ENCODE peak calls at places on chromosome 13, in six cellular contexts. R is H1, D is H9, H is neuronal stem cell, O is IMR-90, F is mesenchymal stem cell. T is an unnamed sample.

GRCh38 chr13:40639226-40639681 is 27.2 kb downstream of the FOXO1 start:
- DNase-seq in R (no peak), D (no peak), H (no peak), O (no peak), F (peak; percentile 44), T (peak; percentile 76)

GRCh38 chr13:20064128-20064527 is 96.7 kb downstream of the GJA3 start:
- DNase-seq in R (no peak), D (no peak), H (no peak), O (peak; percentile 77), F (peak; percentile 53), T (no peak)

GRCh38 chr13:37682496-37682895 is 83.9 kb upstream of the POSTN start:
- DNase-seq in R (no peak), D (no peak), H (no peak), O (no peak), F (no peak), T (no peak)

GRCh38 chr13:49093376-49093775 is 117.7 kb downstream of the FNDC3A start:
- DNase-seq in R (no peak), D (no peak), H (no peak), O (no peak), F (no peak), T (no peak)

GRCh38 chr13:33057019-33057785 is 41.0 kb downstream of the KL start:
- DNase-seq in R (no peak), D (no peak), H (peak; percentile 54), O (peak; percentile 6), F (peak; percentile 34), T (peak; percentile 88)

GRCh38 chr13:27022571-27023311 is 148.9 kb downstream of the USP12 start:
- DNase-seq in R (no peak), D (peak; percentile 10), H (no peak), O (peak; percentile 89), F (peak; percentile 91), T (peak; percentile 46)

GRCh38 chr13:52034616-52035226 is 10.2 kb downstream of the UTP14C start:
- DNase-seq in R (no peak), D (no peak), H (no peak), O (peak; percentile 20), F (peak; percentile 3), T (no peak)

GRCh38 chr13:51844862-51845573 is at the start of gene TMEM272:
- DNase-seq in R (no peak), D (peak; percentile 72), H (peak; percentile 37), O (peak; percentile 11), F (peak; percentile 57), T (peak; percentile 67)

GRCh38 chr13:87172166-87172825 is 498.9 kb upstream of the SLITRK5 start:
- DNase-seq in R (no peak), D (no peak), H (no peak), O (no peak), F (peak; percentile 17), T (peak; percentile 46)

GRCh38 chr13:79861731-79862130 is 380.8 kb downstream of the NDFIP2 start:
- DNase-seq in R (no peak), D (no peak), H (no peak), O (no peak), F (no peak), T (peak; percentile 60)

GRCh38 chr13:72255908-72256307 is 388.9 kb upstream of the DACH1 start:
- DNase-seq in R (peak; percentile 34), D (peak; percentile 75), H (peak; percentile 40), O (no peak), F (peak; percentile 58), T (peak; percentile 85)

GRCh38 chr13:111486331-111486730 is 165.9 kb downstream of the TEX29 start:
- DNase-seq in R (no peak), D (no peak), H (no peak), O (no peak), F (no peak), T (no peak)
- H2BK15ac ChIP-seq in R (no peak overlapping the region), D (no peak overlapping the region), H (no peak overlapping the region), O (no peak overlapping the region), F (no peak overlapping the region), T (no peak overlapping the region)

DNA sequence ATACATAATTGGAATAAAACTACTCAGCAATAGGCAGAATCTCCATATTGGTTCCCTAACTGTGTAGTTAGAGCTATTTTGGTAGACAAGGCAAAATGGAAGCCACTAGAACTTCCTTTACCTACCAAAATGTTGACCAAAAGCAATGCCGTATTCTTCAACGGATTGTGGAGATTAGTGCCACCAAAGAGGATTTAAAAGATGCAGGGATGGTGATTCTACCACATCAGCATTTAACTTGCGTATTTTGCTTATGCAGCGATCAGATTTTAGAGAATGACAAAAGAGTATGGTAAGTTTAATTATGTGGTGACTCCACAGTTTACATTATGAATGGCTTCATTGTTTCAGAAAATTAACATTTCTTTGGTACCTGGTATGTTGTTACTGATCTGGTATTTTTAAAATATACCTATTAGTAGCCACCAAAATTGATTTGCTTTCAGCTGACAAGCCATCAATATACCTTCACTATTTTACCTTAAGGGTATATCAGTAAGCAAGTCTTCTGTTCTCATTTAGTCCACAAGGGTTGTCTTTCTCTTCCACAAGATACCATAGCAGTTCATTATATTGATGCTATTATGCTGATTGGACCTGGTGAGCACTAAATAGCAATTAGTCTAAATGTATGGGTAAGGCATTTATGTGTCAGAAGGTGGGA is 1910.7 kb upstream of the PRR20A start:
- DNase-seq in R (no peak), D (no peak), H (no peak), O (no peak), F (no peak), T (no peak)
- H2BK15ac ChIP-seq in R (no peak overlapping the region), D (no peak overlapping the region), H (no peak overlapping the region), O (no peak overlapping the region), F (no peak overlapping the region), T (no peak overlapping the region)

GRCh38 chr13:114321256-114321655 is 7.0 kb downstream of the CHAMP1 start:
- DNase-seq in R (no peak), D (no peak), H (no peak), O (no peak), F (no peak), T (no peak)
- H2BK15ac ChIP-seq in R (no peak overlapping the region), D (no peak overlapping the region), H (no peak overlapping the region), O (no peak overlapping the region), F (no peak overlapping the region), T (no peak overlapping the region)

DNA sequence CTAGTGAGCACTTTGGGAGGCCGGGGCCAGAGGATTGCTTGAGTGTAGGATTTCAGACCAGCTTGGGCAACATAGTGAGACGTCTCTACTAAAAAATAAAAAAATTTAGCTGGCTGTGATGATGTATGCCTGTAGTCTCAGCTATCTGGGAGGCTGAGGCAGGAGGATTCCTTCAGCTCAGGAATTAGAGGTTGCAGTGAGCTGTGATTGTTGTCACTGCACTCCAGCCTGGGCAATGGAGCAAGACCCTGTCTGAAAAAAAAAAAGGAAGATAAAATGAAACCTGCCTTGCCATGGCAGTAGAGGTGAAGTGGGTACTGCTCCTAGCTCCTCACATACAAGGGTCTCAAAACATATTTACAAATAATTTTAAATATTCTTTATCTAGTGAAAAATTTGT is 7.4 kb downstream of the UCHL3 start:
- DNase-seq in R (no peak), D (no peak), H (no peak), O (no peak), F (no peak), T (no peak)
- H2BK15ac ChIP-seq in R (no peak overlapping the region), D (no peak overlapping the region), H (no peak overlapping the region), O (no peak overlapping the region), F (no peak overlapping the region), T (no peak overlapping the region)

DNA sequence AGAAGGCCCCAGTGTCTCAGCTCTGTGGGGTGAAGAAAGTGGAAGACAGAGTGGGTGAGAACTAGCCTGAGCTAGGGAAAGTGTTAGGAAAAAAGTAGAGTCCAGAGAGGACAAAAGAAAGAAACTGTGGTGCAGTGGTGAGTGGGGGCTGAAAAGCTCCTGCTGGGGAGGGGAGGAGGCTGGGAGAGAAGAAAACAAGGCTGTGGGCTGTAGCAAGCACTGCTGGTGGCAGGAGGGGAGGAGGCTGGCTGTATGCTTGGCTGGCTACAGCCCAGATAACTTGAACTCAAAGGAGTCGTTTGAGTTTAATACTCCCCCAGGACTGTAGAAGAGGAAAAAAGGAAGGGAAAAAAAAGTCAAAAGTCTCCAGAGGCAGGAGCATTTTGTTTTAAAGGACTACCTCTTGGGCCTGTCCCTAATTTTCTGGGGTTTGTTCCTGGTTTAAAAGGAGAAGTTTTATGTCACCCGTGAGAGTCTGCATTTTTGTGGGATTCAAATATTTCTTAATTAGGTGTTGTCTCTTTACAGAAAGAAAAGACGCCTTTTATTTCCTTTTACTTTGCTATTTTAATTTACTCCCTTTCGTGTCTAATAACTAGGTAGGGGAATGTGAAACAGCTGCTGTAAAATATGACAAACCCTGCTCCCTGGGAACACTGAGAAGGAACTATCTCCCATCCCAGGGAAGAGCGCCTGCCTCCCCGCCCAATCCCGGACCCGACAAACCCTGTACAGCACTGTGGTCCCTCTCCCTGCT is 21.7 kb downstream of the ZIC5 start:
- DNase-seq in R (no peak), D (no peak), H (no peak), O (no peak), F (no peak), T (no peak)
- H2BK15ac ChIP-seq in R (no peak overlapping the region), D (no peak overlapping the region), H (no peak overlapping the region), O (no peak overlapping the region), F (no peak overlapping the region), T (no peak overlapping the region)

GRCh38 chr13:30135868-30136267 is 171.5 kb downstream of the KATNAL1 start:
- DNase-seq in R (no peak), D (no peak), H (no peak), O (no peak), F (no peak), T (no peak)
- H2BK15ac ChIP-seq in R (no peak overlapping the region), D (no peak overlapping the region), H (no peak overlapping the region), O (no peak overlapping the region), F (no peak overlapping the region), T (no peak overlapping the region)

GRCh38 chr13:29540799-29541198 is 54.7 kb downstream of the SLC7A1 start:
- DNase-seq in R (no peak), D (no peak), H (no peak), O (no peak), F (no peak), T (no peak)
- H2BK15ac ChIP-seq in R (no peak overlapping the region), D (no peak overlapping the region), H (no peak overlapping the region), O (no peak overlapping the region), F (peak overlapping the region; percentile 21), T (no peak overlapping the region)

GRCh38 chr13:28136916-28137315 is 1.4 kb upstream of the PAN3 start:
- DNase-seq in R (no peak), D (no peak), H (no peak), O (no peak), F (peak; percentile 12), T (no peak)
- H2BK15ac ChIP-seq in R (no peak overlapping the region), D (no peak overlapping the region), H (no peak overlapping the region), O (no peak overlapping the region), F (no peak overlapping the region), T (peak overlapping the region; percentile 39)

DNA sequence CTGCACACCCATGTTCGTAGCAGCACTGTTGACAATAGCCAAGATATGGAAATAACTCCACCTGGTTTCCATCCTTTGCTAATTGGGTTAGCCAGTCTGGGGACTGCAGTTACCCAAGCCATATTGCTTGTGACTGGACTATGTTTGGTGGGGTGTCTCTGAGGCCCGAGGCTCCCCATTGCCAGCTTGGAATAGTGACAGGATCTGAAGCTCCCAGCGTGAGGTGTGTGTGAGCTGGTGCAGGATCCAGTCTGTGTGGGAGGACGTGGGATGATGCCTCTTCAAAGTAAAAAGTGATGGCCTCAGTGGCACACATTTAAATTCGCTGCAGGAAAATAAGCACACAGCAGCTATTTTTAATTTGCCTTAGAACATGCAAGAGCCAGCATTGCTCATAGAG is 74.9 kb downstream of the TEX26 start:
- DNase-seq in R (no peak), D (no peak), H (no peak), O (no peak), F (no peak), T (no peak)
- H2BK15ac ChIP-seq in R (no peak overlapping the region), D (no peak overlapping the region), H (no peak overlapping the region), O (no peak overlapping the region), F (no peak overlapping the region), T (no peak overlapping the region)

T was measured in mesendoderm.